ENCODE peak calls at places on chromosomes 16 and 17, in eight cellular contexts. V is adrenal gland, Z is GM13977, P is cardiac fibroblast, A is body of pancreas, I is progenitor cell of endocrine pancreas, H is tibial artery, J is Calu3. Q is an unnamed sample.

GRCh38 chr17:63455417-63455816 is 9.3 kb upstream of the CYB561 start:
- DNase-seq in J (no peak), P (no peak), H (no peak), Z (no peak), V (no peak), I (no peak), A (no peak), Q (no peak)

GRCh38 chr16:21985524-21985923 is 15.4 kb downstream of the PDZD9 start:
- DNase-seq in P (no peak), I (no peak), Z (no peak), H (no peak), V (no peak), J (no peak), A (no peak), Q (no peak)

GRCh38 chr17:38595892-38596291 is 9.9 kb downstream of the SRCIN1 start:
- DNase-seq in V (no peak), I (no peak), A (no peak), J (no peak), H (no peak), Z (no peak), P (no peak), Q (no peak)

GRCh38 chr17:67514998-67515397 is 137.9 kb downstream of the PITPNC1 start:
- DNase-seq in I (no peak), Z (peak), V (no peak), J (no peak), P (no peak), A (peak), H (no peak), Q (peak)

GRCh38 chr17:34706029-34706428 is 126.6 kb downstream of the TMEM132E start:
- DNase-seq in I (peak), A (no peak), Z (no peak), J (peak), P (peak), V (peak), H (no peak), Q (no peak)

GRCh38 chr16:5071681-5072333 is at the start of gene ALG1:
- DNase-seq in H (peak), Z (peak), V (peak), P (peak), J (peak), A (peak), I (peak), Q (peak)

GRCh38 chr17:29238133-29238850 is 8.4 kb upstream of the CRYBA1 start:
- DNase-seq in I (no peak), V (peak), J (no peak), P (peak), Z (no peak), H (peak), A (no peak), Q (no peak)

GRCh38 chr17:2101448-2102257 is 46.8 kb downstream of the HIC1 start:
- DNase-seq in Z (no peak), P (no peak), I (no peak), V (peak), J (peak), A (peak), H (no peak), Q (no peak)

GRCh38 chr17:28086519-28086918 is 44.0 kb downstream of the NLK start:
- DNase-seq in I (no peak), H (no peak), J (no peak), P (peak), V (no peak), A (no peak), Z (no peak), Q (no peak)

GRCh38 chr17:76789235-76789788 is 51.4 kb downstream of the MFSD11 start:
- DNase-seq in P (no peak), A (no peak), V (no peak), J (no peak), I (no peak), Z (no peak), H (no peak), Q (no peak)

GRCh38 chr16:19607610-19608280 is 52.2 kb downstream of the VPS35L start:
- DNase-seq in I (no peak), J (no peak), A (no peak), V (no peak), Z (no peak), P (peak), H (no peak), Q (no peak)

GRCh38 chr16:48556913-48557351 is 53.0 kb downstream of the N4BP1 start:
- DNase-seq in P (peak), I (no peak), Z (peak), H (no peak), V (no peak), A (no peak), J (no peak), Q (peak)

GRCh38 chr16:66720766-66721165 is 24.2 kb upstream of the CMTM4 start:
- DNase-seq in P (no peak), I (no peak), J (no peak), Z (no peak), V (no peak), A (no peak), H (no peak), Q (no peak)

GRCh38 chr17:17345686-17346427 is 42.7 kb downstream of the NT5M start:
- DNase-seq in P (no peak), V (no peak), J (no peak), A (no peak), I (no peak), H (no peak), Z (no peak), Q (no peak)

GRCh38 chr16:79402920-79403319 is 197.6 kb downstream of the MAF start:
- DNase-seq in P (no peak), Z (no peak), A (no peak), I (no peak), J (no peak), V (no peak), H (no peak), Q (no peak)

GRCh38 chr17:81854974-81855774 is 5.2 kb downstream of the P4HB start:
- DNase-seq in Z (no peak), I (no peak), P (no peak), H (no peak), A (peak), J (no peak), V (peak), Q (no peak)

GRCh38 chr17:77840156-77840555 is 118.3 kb upstream of the TNRC6C start:
- DNase-seq in J (no peak), Z (no peak), A (peak), V (peak), P (peak), H (no peak), I (no peak), Q (no peak)

GRCh38 chr16:79418588-79418987 is 181.9 kb downstream of the MAF start:
- DNase-seq in V (no peak), P (no peak), H (no peak), A (no peak), I (no peak), Z (no peak), J (no peak), Q (no peak)

GRCh38 chr17:37117743-37118142 is 169.0 kb downstream of the AATF start:
- DNase-seq in P (no peak), Z (no peak), A (no peak), H (no peak), I (no peak), J (no peak), V (no peak), Q (no peak)

GRCh38 chr16:50697881-50698767 is 4.7 kb downstream of the NOD2 start:
- DNase-seq in A (peak), H (no peak), J (peak), I (no peak), P (peak), V (peak), Z (peak), Q (peak)

GRCh38 chr17:38512473-38513058 is 84.3 kb downstream of the ARHGAP23 start:
- DNase-seq in V (no peak), P (no peak), H (no peak), A (no peak), Z (peak), J (no peak), I (no peak), Q (no peak)

GRCh38 chr16:49811630-49812334 is 44.1 kb downstream of the ZNF423 start:
- DNase-seq in J (no peak), Z (no peak), H (no peak), I (no peak), P (peak), A (peak), V (no peak), Q (no peak)

GRCh38 chr17:75099881-75100595 is 9.7 kb upstream of the ARMC7 start:
- DNase-seq in J (no peak), P (no peak), H (no peak), Z (no peak), V (no peak), A (no peak), I (no peak), Q (no peak)

GRCh38 chr16:81478876-81479496 is 34.4 kb downstream of the CMIP start:
- DNase-seq in P (no peak), Z (peak), I (no peak), J (no peak), H (peak), V (peak), A (peak), Q (peak)

GRCh38 chr17:82081546-82081945 is 15.9 kb upstream of the DUS1L start:
- DNase-seq in H (no peak), Z (no peak), P (no peak), J (no peak), I (no peak), V (no peak), A (no peak), Q (no peak)

GRCh38 chr17:50028207-50029120 is 27.4 kb upstream of the ITGA3 start:
- DNase-seq in P (peak), Z (no peak), I (no peak), H (peak), A (peak), V (no peak), J (peak), Q (no peak)

GRCh38 chr16:75074920-75075687 is 41.5 kb downstream of the LDHD start:
- DNase-seq in J (no peak), Z (peak), I (no peak), V (no peak), H (no peak), A (peak), P (peak), Q (peak)

GRCh38 chr17:871731-872517 is 89.8 kb downstream of the MRM3 start:
- DNase-seq in H (no peak), J (no peak), P (no peak), I (no peak), V (no peak), Z (no peak), A (no peak), Q (no peak)

GRCh38 chr16:68363847-68364600 is 53.2 kb downstream of the PRMT7 start:
- DNase-seq in V (peak), Z (no peak), H (no peak), A (no peak), P (no peak), J (no peak), I (no peak), Q (no peak)

GRCh38 chr16:68365167-68365817 is 54.5 kb downstream of the PRMT7 start:
- DNase-seq in V (no peak), H (peak), A (no peak), I (no peak), P (no peak), J (no peak), Z (no peak), Q (no peak)

GRCh38 chr16:68366062-68366461 is 55.2 kb downstream of the PRMT7 start:
- DNase-seq in P (no peak), I (no peak), Z (no peak), A (no peak), H (no peak), V (no peak), J (no peak), Q (no peak)

GRCh38 chr16:68362952-68363846 is 52.4 kb downstream of the PRMT7 start:
- DNase-seq in Z (no peak), I (no peak), V (no peak), J (no peak), H (no peak), P (no peak), A (no peak), Q (no peak)

DNA sequence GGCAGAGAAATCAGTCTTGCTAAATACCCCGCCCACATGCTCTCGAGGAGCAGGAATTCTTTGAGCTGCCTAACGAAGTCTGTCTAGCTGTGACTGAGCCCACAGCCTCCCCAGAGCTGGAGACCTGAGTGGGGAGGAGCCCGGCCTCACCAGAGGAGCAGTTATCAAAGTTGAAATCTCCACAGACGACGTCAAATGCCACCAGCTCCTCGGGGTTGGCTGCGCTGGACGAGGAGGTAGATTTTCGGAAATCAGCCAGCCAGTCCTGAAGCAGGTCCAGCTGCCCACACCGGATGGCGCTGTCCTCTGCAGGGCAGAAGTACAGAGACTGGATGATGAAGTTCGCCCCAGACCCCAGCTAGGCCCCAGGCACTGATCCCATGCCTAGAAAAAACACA is 53.8 kb downstream of the PRMT7 start:
- DNase-seq in Z (no peak), I (no peak), P (peak), H (no peak), J (no peak), V (no peak), A (no peak), Q (no peak)
- TF ChIP-seq CTCF in Z (peak), I (peak), P (peak), H (no peak), J (no peak), V (no peak), A (no peak), Q (no peak)

GRCh38 chr17:7972131-7972785 is 30.2 kb upstream of the GUCY2D start:
- DNase-seq in A (no peak), H (no peak), I (no peak), Z (no peak), V (no peak), P (peak), J (no peak), Q (no peak)
- TF ChIP-seq CTCF in A (no peak), H (no peak), I (no peak), Z (no peak), V (no peak), P (peak), J (no peak), Q (no peak)

GRCh38 chr17:54009502-54009901 is 186.8 kb downstream of the KIF2B start:
- DNase-seq in V (no peak), Z (no peak), P (no peak), A (no peak), H (no peak), J (no peak), I (no peak), Q (no peak)
- TF ChIP-seq CTCF in V (no peak), Z (no peak), P (no peak), A (no peak), H (no peak), J (no peak), I (no peak), Q (no peak)

GRCh38 chr17:7484067-7484963 is at the start of gene POLR2A:
- DNase-seq in I (peak), V (peak), Z (peak), J (peak), H (peak), A (peak), P (peak), Q (peak)
- TF ChIP-seq CTCF in I (no peak), V (peak), Z (peak), J (no peak), H (peak), A (no peak), P (peak), Q (no peak)